ENCODE peak calls at places on chromosomes 6 and 20, in five cellular contexts. One of them, this sample, is unnamed.

GRCh38 chr20:60160451-60160850 is 202.2 kb downstream of the CDH26 start:
- DNase-seq in sigmoid colon: no peak
- DNase-seq in putamen: no peak
- DNase-seq in AG10803: no peak
- DNase-seq in GM13976: no peak
- DNase-seq in this sample: no peak

GRCh38 chr6:93416575-93417420 is 2.6 kb downstream of the EPHA7 start:
- DNase-seq in sigmoid colon: peak
- DNase-seq in putamen: no peak
- DNase-seq in AG10803: no peak
- DNase-seq in GM13976: peak
- DNase-seq in this sample: no peak

GRCh38 chr20:39795401-39796272 is 833.5 kb downstream of the DHX35 start:
- DNase-seq in sigmoid colon: no peak
- DNase-seq in putamen: no peak
- DNase-seq in AG10803: peak
- DNase-seq in GM13976: no peak
- DNase-seq in this sample: no peak

GRCh38 chr6:27209659-27210269 is 37.7 kb upstream of the PRSS16 start:
- DNase-seq in sigmoid colon: no peak
- DNase-seq in putamen: no peak
- DNase-seq in AG10803: no peak
- DNase-seq in GM13976: no peak
- DNase-seq in this sample: no peak

GRCh38 chr6:89644864-89645263 is 6.3 kb upstream of the LYRM2 start:
- DNase-seq in sigmoid colon: no peak
- DNase-seq in putamen: no peak
- DNase-seq in AG10803: no peak
- DNase-seq in GM13976: no peak
- DNase-seq in this sample: no peak

GRCh38 chr6:128139519-128139918 is 238.7 kb upstream of the THEMIS start:
- DNase-seq in sigmoid colon: no peak
- DNase-seq in putamen: no peak
- DNase-seq in AG10803: peak
- DNase-seq in GM13976: no peak
- DNase-seq in this sample: no peak

GRCh38 chr6:6661684-6662083 is 73.2 kb downstream of the LY86 start:
- DNase-seq in sigmoid colon: peak
- DNase-seq in putamen: peak
- DNase-seq in AG10803: peak
- DNase-seq in GM13976: no peak
- DNase-seq in this sample: no peak

GRCh38 chr6:24831771-24832718 is 33.3 kb upstream of the ARMH2 start:
- DNase-seq in sigmoid colon: no peak
- DNase-seq in putamen: no peak
- DNase-seq in AG10803: peak
- DNase-seq in GM13976: no peak
- DNase-seq in this sample: no peak

GRCh38 chr20:63736893-63737689 is 627 bp downstream of the LIME1 start:
- DNase-seq in sigmoid colon: peak
- DNase-seq in putamen: no peak
- DNase-seq in AG10803: no peak
- DNase-seq in GM13976: peak
- DNase-seq in this sample: no peak

This sample was measured in GM12864.